ENCODE peak calls at places on chromosomes 4 and X, in six cellular contexts. Z is HFF-Myc; D is stimulated activated CD8-positive, alpha-beta memory T cell treated with anti-CD3 and anti-CD28 coated beads, Interleukin-7, amount 100 ng/mL, for 24 hours; Y is CD4-positive, CD25-positive, alpha-beta regulatory T cell; L is iPS-NIHi11; Q is HT1080. M is an unnamed sample.

GRCh38 chr4:54539500-54540029 is 118.2 kb upstream of the KIT start:
- DNase-seq in Y (no peak), Q (no peak), L (peak), D (no peak), Z (no peak), M (no peak)

GRCh38 chr4:171981185-171981584 is 168.0 kb downstream of the GALNTL6 start:
- DNase-seq in D (no peak), L (no peak), Y (no peak), Q (no peak), Z (no peak), M (no peak)

GRCh38 chr4:112058433-112058832 is 86.8 kb upstream of the FAM241A start:
- DNase-seq in L (no peak), Q (peak), Y (no peak), D (no peak), Z (no peak), M (no peak)

GRCh38 chrX:40383969-40384368 is 196.8 kb upstream of the ATP6AP2 start:
- DNase-seq in Z (no peak), D (no peak), L (no peak), Q (no peak), Y (no peak), M (no peak)

GRCh38 chr4:21181716-21182115 is 481.5 kb downstream of the PACRGL start:
- DNase-seq in L (no peak), Z (no peak), D (no peak), Y (no peak), Q (no peak), M (no peak)

GRCh38 chr4:72505314-72505744 is 63.7 kb downstream of the ADAMTS3 start:
- DNase-seq in Y (peak), Z (peak), Q (peak), L (peak), D (no peak), M (no peak)

GRCh38 chr4:680931-681645 is 6.7 kb downstream of the MYL5 start:
- DNase-seq in Q (peak), L (peak), D (no peak), Y (peak), Z (no peak), M (no peak)

GRCh38 chrX:27987862-27988646 is 6.8 kb upstream of the DCAF8L1 start:
- DNase-seq in D (no peak), L (no peak), Q (no peak), Y (no peak), Z (no peak), M (no peak)

GRCh38 chr4:6195602-6196319 is 4.6 kb downstream of the JAKMIP1 start:
- DNase-seq in Y (no peak), Z (no peak), L (no peak), D (no peak), Q (no peak), M (no peak)

GRCh38 chr4:56215901-56216300 is 171.4 kb downstream of the AASDH start:
- DNase-seq in D (no peak), L (peak), Z (no peak), Y (no peak), Q (peak), M (no peak)

GRCh38 chr4:147617173-147617840 is at the start of gene TMEM184C:
- DNase-seq in Y (peak), Q (peak), L (peak), Z (peak), D (peak), M (peak)

GRCh38 chr4:164997941-164998340 is 20.5 kb upstream of the TRIM61 start:
- DNase-seq in Q (no peak), L (no peak), D (no peak), Z (no peak), Y (no peak), M (no peak)

GRCh38 chr4:7366180-7366957 is 68.4 kb downstream of the PSAPL1 start:
- DNase-seq in Z (no peak), Y (no peak), Q (no peak), L (no peak), D (no peak), M (no peak)

GRCh38 chr4:139904406-139904805 is 238.8 kb downstream of the MGST2 start:
- DNase-seq in L (no peak), Q (no peak), Z (no peak), Y (no peak), D (no peak), M (no peak)

GRCh38 chr4:87657525-87657924 is 7.4 kb downstream of the DMP1 start:
- DNase-seq in Z (peak), L (no peak), D (no peak), Q (peak), Y (no peak), M (no peak)